ENCODE peak calls at places on chromosomes 3 and 15, in six cellular contexts. One of them, this sample, is unnamed.

GRCh38 chr3:8536106-8537052 is 34.8 kb downstream of the LMCD1 start:
- DNase-seq in CD8-positive, alpha-beta memory T cell: no peak
- DNase-seq in activated naive CD4-positive, alpha-beta T cell treated with anti-CD3 and anti-CD28 coated beads, Interleukin-2, amount 10 ng/mL, durations not matched to agents 7 days and 5 days: no peak
- DNase-seq in GM10248: no peak
- DNase-seq in GM20000: no peak
- DNase-seq in MCF 10A: no peak
- DNase-seq in this sample: no peak

GRCh38 chr15:45361883-45362282 is 16.5 kb downstream of the GATM start:
- DNase-seq in CD8-positive, alpha-beta memory T cell: no peak
- DNase-seq in activated naive CD4-positive, alpha-beta T cell treated with anti-CD3 and anti-CD28 coated beads, Interleukin-2, amount 10 ng/mL, durations not matched to agents 7 days and 5 days: no peak
- DNase-seq in GM10248: no peak
- DNase-seq in GM20000: no peak
- DNase-seq in MCF 10A: no peak
- DNase-seq in this sample: no peak

GRCh38 chr3:165983284-165983683 is 146.1 kb upstream of the BCHE start:
- DNase-seq in CD8-positive, alpha-beta memory T cell: no peak
- DNase-seq in activated naive CD4-positive, alpha-beta T cell treated with anti-CD3 and anti-CD28 coated beads, Interleukin-2, amount 10 ng/mL, durations not matched to agents 7 days and 5 days: no peak
- DNase-seq in GM10248: no peak
- DNase-seq in GM20000: no peak
- DNase-seq in MCF 10A: peak
- DNase-seq in this sample: no peak

GRCh38 chr15:58066042-58066867 is 744 bp upstream of the ALDH1A2 start:
- DNase-seq in CD8-positive, alpha-beta memory T cell: peak
- DNase-seq in activated naive CD4-positive, alpha-beta T cell treated with anti-CD3 and anti-CD28 coated beads, Interleukin-2, amount 10 ng/mL, durations not matched to agents 7 days and 5 days: peak
- DNase-seq in GM10248: peak
- DNase-seq in GM20000: peak
- DNase-seq in MCF 10A: peak
- DNase-seq in this sample: no peak

GRCh38 chr3:32399030-32399620 is 7.5 kb downstream of the CMTM7 start:
- DNase-seq in CD8-positive, alpha-beta memory T cell: peak
- DNase-seq in activated naive CD4-positive, alpha-beta T cell treated with anti-CD3 and anti-CD28 coated beads, Interleukin-2, amount 10 ng/mL, durations not matched to agents 7 days and 5 days: peak
- DNase-seq in GM10248: peak
- DNase-seq in GM20000: peak
- DNase-seq in MCF 10A: peak
- DNase-seq in this sample: no peak

GRCh38 chr3:9818666-9819335 is 8.7 kb downstream of the TTLL3 start:
- DNase-seq in CD8-positive, alpha-beta memory T cell: no peak
- DNase-seq in activated naive CD4-positive, alpha-beta T cell treated with anti-CD3 and anti-CD28 coated beads, Interleukin-2, amount 10 ng/mL, durations not matched to agents 7 days and 5 days: no peak
- DNase-seq in GM10248: no peak
- DNase-seq in GM20000: no peak
- DNase-seq in MCF 10A: no peak
- DNase-seq in this sample: no peak

GRCh38 chr3:148791296-148791695 is 36.3 kb upstream of the CPB1 start:
- DNase-seq in CD8-positive, alpha-beta memory T cell: no peak
- DNase-seq in activated naive CD4-positive, alpha-beta T cell treated with anti-CD3 and anti-CD28 coated beads, Interleukin-2, amount 10 ng/mL, durations not matched to agents 7 days and 5 days: no peak
- DNase-seq in GM10248: no peak
- DNase-seq in GM20000: no peak
- DNase-seq in MCF 10A: no peak
- DNase-seq in this sample: no peak

GRCh38 chr3:10622456-10622855 is 117.1 kb upstream of the ATP2B2 start:
- DNase-seq in CD8-positive, alpha-beta memory T cell: no peak
- DNase-seq in activated naive CD4-positive, alpha-beta T cell treated with anti-CD3 and anti-CD28 coated beads, Interleukin-2, amount 10 ng/mL, durations not matched to agents 7 days and 5 days: no peak
- DNase-seq in GM10248: no peak
- DNase-seq in GM20000: no peak
- DNase-seq in MCF 10A: no peak
- DNase-seq in this sample: no peak

GRCh38 chr3:80384811-80385210 is 617.0 kb upstream of the ROBO1 start:
- DNase-seq in CD8-positive, alpha-beta memory T cell: no peak
- DNase-seq in activated naive CD4-positive, alpha-beta T cell treated with anti-CD3 and anti-CD28 coated beads, Interleukin-2, amount 10 ng/mL, durations not matched to agents 7 days and 5 days: no peak
- DNase-seq in GM10248: no peak
- DNase-seq in GM20000: no peak
- DNase-seq in MCF 10A: no peak
- DNase-seq in this sample: no peak

GRCh38 chr3:135864060-135864459 is 101.5 kb upstream of the PPP2R3A start:
- DNase-seq in CD8-positive, alpha-beta memory T cell: no peak
- DNase-seq in activated naive CD4-positive, alpha-beta T cell treated with anti-CD3 and anti-CD28 coated beads, Interleukin-2, amount 10 ng/mL, durations not matched to agents 7 days and 5 days: no peak
- DNase-seq in GM10248: no peak
- DNase-seq in GM20000: no peak
- DNase-seq in MCF 10A: no peak
- DNase-seq in this sample: no peak

GRCh38 chr3:106728315-106728821 is 648.9 kb upstream of the CCDC54 start:
- DNase-seq in CD8-positive, alpha-beta memory T cell: no peak
- DNase-seq in activated naive CD4-positive, alpha-beta T cell treated with anti-CD3 and anti-CD28 coated beads, Interleukin-2, amount 10 ng/mL, durations not matched to agents 7 days and 5 days: no peak
- DNase-seq in GM10248: no peak
- DNase-seq in GM20000: no peak
- DNase-seq in MCF 10A: peak
- DNase-seq in this sample: no peak

GRCh38 chr3:172853911-172854648 is 103.6 kb downstream of the ECT2 start:
- DNase-seq in CD8-positive, alpha-beta memory T cell: no peak
- DNase-seq in activated naive CD4-positive, alpha-beta T cell treated with anti-CD3 and anti-CD28 coated beads, Interleukin-2, amount 10 ng/mL, durations not matched to agents 7 days and 5 days: no peak
- DNase-seq in GM10248: no peak
- DNase-seq in GM20000: no peak
- DNase-seq in MCF 10A: no peak
- DNase-seq in this sample: no peak

GRCh38 chr15:96363692-96364091 is 33.2 kb downstream of the NR2F2 start:
- DNase-seq in CD8-positive, alpha-beta memory T cell: no peak
- DNase-seq in activated naive CD4-positive, alpha-beta T cell treated with anti-CD3 and anti-CD28 coated beads, Interleukin-2, amount 10 ng/mL, durations not matched to agents 7 days and 5 days: no peak
- DNase-seq in GM10248: no peak
- DNase-seq in GM20000: no peak
- DNase-seq in MCF 10A: no peak
- DNase-seq in this sample: no peak

GRCh38 chr3:8635625-8636024 is 9.0 kb downstream of the SSUH2 start:
- DNase-seq in CD8-positive, alpha-beta memory T cell: no peak
- DNase-seq in activated naive CD4-positive, alpha-beta T cell treated with anti-CD3 and anti-CD28 coated beads, Interleukin-2, amount 10 ng/mL, durations not matched to agents 7 days and 5 days: no peak
- DNase-seq in GM10248: no peak
- DNase-seq in GM20000: no peak
- DNase-seq in MCF 10A: no peak
- DNase-seq in this sample: no peak

GRCh38 chr15:98712845-98713584 is 64.7 kb downstream of the IGF1R start:
- DNase-seq in CD8-positive, alpha-beta memory T cell: no peak
- DNase-seq in activated naive CD4-positive, alpha-beta T cell treated with anti-CD3 and anti-CD28 coated beads, Interleukin-2, amount 10 ng/mL, durations not matched to agents 7 days and 5 days: no peak
- DNase-seq in GM10248: no peak
- DNase-seq in GM20000: no peak
- DNase-seq in MCF 10A: no peak
- DNase-seq in this sample: no peak

This sample was measured in activated T-helper 9 cell treated with anti-CD3 and anti-CD28 coated beads, Interleukin-2, amount 50 U/mL, for 16 hours.